ENCODE peak calls at places on chromosomes 6 and 20, in six cellular contexts. S, B, G, R, E and P are unnamed samples.

GRCh38 chr6:22748681-22749080 is 179.3 kb downstream of the HDGFL1 start:
- DNase-seq in S (no peak), B (no peak), G (no peak), R (no peak), E (no peak), P (no peak)

GRCh38 chr6:149093643-149094042 is 223.9 kb upstream of the TAB2 start:
- DNase-seq in S (no peak), B (no peak), G (peak), R (no peak), E (no peak), P (no peak)

GRCh38 chr6:90101403-90101802 is 195.2 kb downstream of the BACH2 start:
- DNase-seq in S (no peak), B (no peak), G (no peak), R (no peak), E (no peak), P (no peak)

GRCh38 chr20:53918949-53919361 is 151.4 kb downstream of the BCAS1 start:
- DNase-seq in S (no peak), B (peak), G (no peak), R (no peak), E (no peak), P (no peak)

GRCh38 chr20:49397525-49397924 is 84.9 kb downstream of the KCNB1 start:
- DNase-seq in S (no peak), B (no peak), G (peak), R (no peak), E (no peak), P (no peak)

GRCh38 chr20:56003966-56004365 is 1.4 kb downstream of the CBLN4 start:
- DNase-seq in S (peak), B (no peak), G (no peak), R (no peak), E (no peak), P (peak)

GRCh38 chr20:3998998-3999397 is 16.4 kb downstream of the RNF24 start:
- DNase-seq in S (no peak), B (no peak), G (no peak), R (no peak), E (no peak), P (no peak)

GRCh38 chr6:20893415-20893814 is 359.2 kb downstream of the CDKAL1 start:
- DNase-seq in S (no peak), B (no peak), G (peak), R (no peak), E (no peak), P (no peak)

GRCh38 chr6:73733791-73734190 is 37.8 kb downstream of the CD109 start:
- DNase-seq in S (no peak), B (no peak), G (peak), R (no peak), E (no peak), P (no peak)

GRCh38 chr6:156068870-156069269 is 613.2 kb upstream of the NOX3 start:
- DNase-seq in S (no peak), B (no peak), G (no peak), R (no peak), E (no peak), P (no peak)

GRCh38 chr6:72048080-72048479 is 161.7 kb downstream of the RIMS1 start:
- DNase-seq in S (no peak), B (no peak), G (no peak), R (no peak), E (no peak), P (no peak)

GRCh38 chr6:101266063-101266462 is 127.4 kb upstream of the GRIK2 start:
- DNase-seq in S (no peak), B (no peak), G (no peak), R (no peak), E (no peak), P (no peak)

GRCh38 chr6:35016417-35017221 is 124.5 kb downstream of the TCP11 start:
- DNase-seq in S (peak), B (no peak), G (peak), R (peak), E (no peak), P (peak)

GRCh38 chr6:151765444-151765886 is 42.0 kb upstream of the ESR1 start:
- DNase-seq in S (peak), B (no peak), G (peak), R (no peak), E (no peak), P (no peak)

GRCh38 chr6:36033935-36034334 is 6.3 kb downstream of the MAPK14 start:
- DNase-seq in S (no peak), B (no peak), G (peak), R (no peak), E (no peak), P (no peak)

GRCh38 chr20:38146628-38147027 is 18.4 kb downstream of the TGM2 start:
- DNase-seq in S (no peak), B (no peak), G (no peak), R (no peak), E (no peak), P (no peak)

GRCh38 chr20:13533946-13534345 is 104.8 kb downstream of the TASP1 start:
- DNase-seq in S (no peak), B (no peak), G (no peak), R (no peak), E (no peak), P (no peak)

GRCh38 chr6:626236-626635 is 30.7 kb downstream of the HUS1B start:
- DNase-seq in S (no peak), B (no peak), G (peak), R (no peak), E (no peak), P (no peak)

GRCh38 chr6:35085359-35086281 is 55.5 kb downstream of the TCP11 start:
- DNase-seq in S (peak), B (peak), G (no peak), R (no peak), E (no peak), P (no peak)

GRCh38 chr6:13268914-13269532 is 59.3 kb downstream of the TBC1D7 start:
- DNase-seq in S (no peak), B (no peak), G (peak), R (no peak), E (no peak), P (no peak)

GRCh38 chr6:47098570-47098993 is 56.5 kb upstream of the ADGRF1 start:
- DNase-seq in S (peak), B (no peak), G (peak), R (no peak), E (no peak), P (no peak)

GRCh38 chr20:31705598-31706597 is 16.8 kb downstream of the BCL2L1 start:
- DNase-seq in S (no peak), B (no peak), G (no peak), R (no peak), E (no peak), P (no peak)

GRCh38 chr6:158468666-158469065 is 91.2 kb upstream of the TMEM181 start:
- DNase-seq in S (no peak), B (no peak), G (no peak), R (no peak), E (no peak), P (no peak)

GRCh38 chr6:7440476-7440875 is 50.9 kb downstream of the RIOK1 start:
- DNase-seq in S (no peak), B (no peak), G (no peak), R (no peak), E (no peak), P (no peak)

GRCh38 chr6:36945301-36945700 is 9.2 kb upstream of the PI16 start:
- DNase-seq in S (no peak), B (no peak), G (no peak), R (no peak), E (no peak), P (no peak)

GRCh38 chr6:1993049-1993448 is 252.4 kb downstream of the GMDS start:
- DNase-seq in S (no peak), B (no peak), G (peak), R (no peak), E (no peak), P (no peak)

GRCh38 chr20:9974324-9974723 is 60.5 kb upstream of the ANKEF1 start:
- DNase-seq in S (no peak), B (no peak), G (no peak), R (no peak), E (no peak), P (no peak)

GRCh38 chr20:17519606-17520285 is 11.4 kb downstream of the BFSP1 start:
- DNase-seq in S (no peak), B (peak), G (no peak), R (no peak), E (no peak), P (no peak)

GRCh38 chr20:21136015-21136732 is 10.3 kb downstream of the KIZ start:
- DNase-seq in S (no peak), B (no peak), G (no peak), R (no peak), E (no peak), P (no peak)

GRCh38 chr6:83309344-83309743 is 116.2 kb downstream of the RWDD2A start:
- DNase-seq in S (no peak), B (no peak), G (peak), R (no peak), E (no peak), P (no peak)

GRCh38 chr6:139909992-139910391 is 535.5 kb upstream of the CITED2 start:
- DNase-seq in S (no peak), B (no peak), G (no peak), R (no peak), E (no peak), P (no peak)

GRCh38 chr6:24494726-24495515 is at the start of gene ALDH5A1:
- DNase-seq in S (peak), B (peak), G (peak), R (peak), E (peak), P (peak)

GRCh38 chr6:24493945-24494725 is 634 bp upstream of the ALDH5A1 start:
- DNase-seq in S (no peak), B (no peak), G (no peak), R (no peak), E (no peak), P (no peak)

GRCh38 chr6:24497254-24497989 is 2.7 kb downstream of the ALDH5A1 start:
- DNase-seq in S (no peak), B (peak), G (no peak), R (no peak), E (no peak), P (no peak)

GRCh38 chr6:24492475-24492874 is 2.3 kb upstream of the ALDH5A1 start:
- DNase-seq in S (no peak), B (no peak), G (peak), R (no peak), E (no peak), P (no peak)

DNA sequence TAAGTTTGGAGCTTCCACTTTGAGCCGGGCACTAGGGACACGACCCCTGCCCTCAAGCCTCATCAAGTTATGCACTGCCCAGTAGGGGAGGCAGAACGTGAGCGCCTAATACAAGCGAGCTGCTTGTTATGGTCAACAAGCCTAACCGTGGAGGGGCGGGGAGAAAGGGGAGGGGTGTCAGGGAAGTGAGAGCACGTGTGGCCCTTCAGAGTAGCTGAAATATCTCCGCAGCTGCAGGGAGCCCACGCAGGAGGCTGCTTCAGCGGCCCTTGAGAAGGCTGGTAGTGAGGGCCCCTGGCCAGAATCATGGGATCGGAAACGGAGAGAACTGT is 713 bp downstream of the ALDH5A1 start:
- DNase-seq in S (peak), B (peak), G (peak), R (peak), E (peak), P (peak)
- TF ChIP-seq POLR2A in S (no peak), B (no peak), G (no peak), R (no peak), E (no peak), P (no peak)

GRCh38 chr20:58973866-58974265 is 7.2 kb upstream of the NELFCD start:
- DNase-seq in S (no peak), B (no peak), G (no peak), R (no peak), E (no peak), P (no peak)
- TF ChIP-seq POLR2A in S (no peak), B (no peak), G (no peak), R (no peak), E (no peak), P (no peak)

GRCh38 chr6:39924283-39924682 is 10.0 kb downstream of the MOCS1 start:
- DNase-seq in S (no peak), B (no peak), G (no peak), R (no peak), E (no peak), P (no peak)
- TF ChIP-seq POLR2A in S (no peak), B (no peak), G (no peak), R (no peak), E (no peak), P (no peak)

GRCh38 chr6:18031680-18032256 is 44.3 kb upstream of the KIF13A start:
- DNase-seq in S (no peak), B (no peak), G (no peak), R (no peak), E (no peak), P (no peak)
- TF ChIP-seq POLR2A in S (no peak), B (no peak), G (no peak), R (no peak), E (no peak), P (no peak)

GRCh38 chr6:33316603-33317417 is 734 bp downstream of the ZBTB22 start:
- DNase-seq in S (no peak), B (no peak), G (no peak), R (no peak), E (no peak), P (peak)

GRCh38 chr6:33317418-33317667 is 201 bp downstream of the ZBTB22 start:
- DNase-seq in S (no peak), B (peak), G (no peak), R (no peak), E (no peak), P (peak)

GRCh38 chr6:33315753-33316602 is 1.6 kb downstream of the ZBTB22 start:
- DNase-seq in S (no peak), B (no peak), G (no peak), R (no peak), E (no peak), P (peak)

GRCh38 chr6:33318426-33319073 is 1.0 kb upstream of the ZBTB22 start:
- DNase-seq in S (no peak), B (no peak), G (no peak), R (no peak), E (no peak), P (no peak)

GRCh38 chr6:33317668-33318425 is at the start of gene ZBTB22:
- DNase-seq in S (peak), B (peak), G (peak), R (peak), E (peak), P (peak)
- TF ChIP-seq POLR2A in S (no peak), B (no peak), G (peak), R (no peak), E (peak), P (no peak)

DNA sequence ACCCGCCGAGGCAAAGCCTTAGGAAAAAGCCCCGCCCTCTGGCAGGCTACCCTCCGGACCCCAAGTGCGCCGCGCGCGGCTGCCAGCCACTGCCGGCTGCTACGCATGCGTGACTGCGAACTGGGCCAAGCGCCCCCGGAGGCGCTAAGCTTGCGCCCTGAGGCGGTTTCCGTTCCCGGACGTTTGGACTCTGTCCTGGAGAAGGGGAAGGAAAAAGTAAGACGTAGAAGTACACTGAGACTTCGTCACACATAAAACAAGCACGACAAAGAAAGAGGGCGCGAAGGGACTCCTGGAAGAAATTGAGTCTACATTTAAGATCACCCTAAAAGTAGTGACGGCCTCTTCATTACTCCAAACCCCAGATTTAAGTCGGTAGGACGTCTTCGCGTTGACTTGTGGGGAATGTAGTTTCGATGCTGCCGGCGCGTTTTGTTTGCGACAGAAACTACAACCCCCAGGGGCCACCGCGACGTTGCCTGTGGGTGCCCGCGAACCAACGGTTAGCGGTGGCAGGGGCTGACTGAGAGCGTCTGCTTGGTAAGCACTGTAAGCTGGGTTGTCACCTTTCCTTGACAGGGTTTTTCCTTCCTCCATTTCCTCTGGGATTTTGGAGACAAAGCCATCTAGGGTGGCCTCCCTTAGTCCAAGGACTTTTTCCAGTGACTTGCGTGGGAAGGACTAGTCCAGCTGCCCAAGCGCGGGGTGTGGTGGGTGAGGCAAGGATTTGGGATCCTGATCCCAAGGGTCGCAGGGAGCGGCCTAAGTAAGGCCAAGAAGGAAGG is at the start of gene CEP57L1:
- DNase-seq in S (peak), B (peak), G (peak), R (peak), E (peak), P (peak)
- TF ChIP-seq POLR2A in S (no peak), B (no peak), G (peak), R (peak), E (peak), P (peak)

GRCh38 chr6:17980329-17980728 is 7.1 kb downstream of the KIF13A start:
- DNase-seq in S (no peak), B (no peak), G (no peak), R (no peak), E (no peak), P (no peak)
- TF ChIP-seq POLR2A in S (no peak), B (no peak), G (no peak), R (no peak), E (no peak), P (no peak)

GRCh38 chr20:35600176-35600995 is 15.2 kb upstream of the SPAG4 start:
- DNase-seq in S (no peak), B (no peak), G (no peak), R (no peak), E (no peak), P (no peak)
- TF ChIP-seq POLR2A in S (no peak), B (no peak), G (no peak), R (no peak), E (no peak), P (no peak)